ENCODE peak calls at places on chromosomes 7 and 10, in eight cellular contexts. O, P, A, N, G, E, Y and H are unnamed samples.

GRCh38 chr7:104695563-104695962 is 318.4 kb upstream of the KMT2E start:
- DNase-seq in O (no peak), P (no peak), A (no peak), N (no peak), G (no peak), E (no peak), Y (no peak), H (no peak)

GRCh38 chr7:78489851-78490250 is 691.3 kb downstream of the PHTF2 start:
- DNase-seq in O (peak; percentile 72), P (no peak), A (no peak), N (no peak), G (no peak), E (no peak), Y (no peak), H (no peak)

GRCh38 chr7:44693641-44694313 is 54.9 kb upstream of the ZMIZ2 start:
- DNase-seq in O (peak; percentile 87), P (no peak), A (peak; percentile 76), N (peak; percentile 41), G (peak; percentile 51), E (peak; percentile 67), Y (no peak), H (no peak)

GRCh38 chr7:130201796-130202195 is 3.4 kb downstream of the TMEM209 start:
- DNase-seq in O (no peak), P (no peak), A (no peak), N (no peak), G (no peak), E (no peak), Y (no peak), H (no peak)

GRCh38 chr10:67296926-67297325 is 371.1 kb downstream of the LRRTM3 start:
- DNase-seq in O (no peak), P (no peak), A (no peak), N (no peak), G (no peak), E (no peak), Y (no peak), H (no peak)

GRCh38 chr10:124152139-124152780 is 58.9 kb upstream of the CHST15 start:
- DNase-seq in O (peak; percentile 85), P (peak; percentile 64), A (peak; percentile 41), N (peak; percentile 73), G (peak; percentile 94), E (peak; percentile 38), Y (peak; percentile 77), H (peak; percentile 70)

GRCh38 chr10:93915603-93916002 is 21.8 kb downstream of the SLC35G1 start:
- DNase-seq in O (no peak), P (no peak), A (no peak), N (no peak), G (peak; percentile 45), E (no peak), Y (no peak), H (no peak)

GRCh38 chr10:37476285-37476684 is 350.9 kb downstream of the ANKRD30A start:
- DNase-seq in O (no peak), P (no peak), A (no peak), N (no peak), G (no peak), E (no peak), Y (no peak), H (no peak)

GRCh38 chr10:128751284-128751683 is 625.1 kb upstream of the MKI67 start:
- DNase-seq in O (no peak), P (no peak), A (no peak), N (peak; percentile 73), G (peak; percentile 35), E (no peak), Y (no peak), H (no peak)

GRCh38 chr7:137652721-137653120 is 194.1 kb downstream of the DGKI start:
- DNase-seq in O (peak; percentile 36), P (no peak), A (no peak), N (peak; percentile 56), G (no peak), E (no peak), Y (no peak), H (no peak)